ENCODE peak calls at places on chromosomes 16 and 17, in seven cellular contexts. X, N, U, Q, C, Z and V are unnamed samples.

GRCh38 chr16:72357860-72358259 is 185.9 kb upstream of the PMFBP1 start:
- DNase-seq in Q (no peak), X (no peak), C (no peak), N (no peak), Z (no peak), U (no peak), V (no peak)

GRCh38 chr17:41082565-41083136 is 1.3 kb upstream of the KRTAP4-7 start:
- DNase-seq in Q (no peak), N (no peak), U (no peak), Z (no peak), C (no peak), X (peak), V (no peak)

GRCh38 chr16:87956169-87956770 is 5.0 kb downstream of the BANP start:
- DNase-seq in Q (no peak), N (peak), C (no peak), Z (no peak), U (no peak), X (no peak), V (no peak)

GRCh38 chr16:65070831-65071230 is 51.0 kb downstream of the CDH11 start:
- DNase-seq in Q (no peak), U (no peak), X (peak), Z (peak), N (no peak), C (peak), V (peak)

GRCh38 chr16:3578610-3579551 is 1.7 kb upstream of the NLRC3 start:
- DNase-seq in N (peak), Z (no peak), U (no peak), Q (no peak), C (no peak), X (peak), V (no peak)

GRCh38 chr17:79789943-79790804 is 6.7 kb downstream of the CBX8 start:
- DNase-seq in Q (no peak), Z (peak), X (no peak), U (peak), C (no peak), N (peak), V (no peak)

GRCh38 chr16:75340715-75341500 is 89.5 kb upstream of the BCAR1 start:
- DNase-seq in Z (no peak), X (no peak), N (no peak), C (no peak), Q (no peak), U (no peak), V (no peak)

GRCh38 chr17:18184143-18185007 is 747 bp downstream of the ALKBH5 start:
- DNase-seq in Q (no peak), U (peak), X (no peak), N (peak), Z (peak), C (peak), V (peak)

GRCh38 chr17:72030067-72030899 is 90.5 kb upstream of the SOX9 start:
- DNase-seq in X (no peak), N (peak), C (no peak), Z (peak), Q (no peak), U (peak), V (peak)

GRCh38 chr17:31216053-31216751 is 80.8 kb downstream of the OMG start:
- DNase-seq in N (peak), Q (no peak), Z (no peak), U (no peak), C (peak), X (peak), V (no peak)

GRCh38 chr17:38658741-38659345 is 15.9 kb downstream of the EPOP start:
- DNase-seq in C (no peak), X (no peak), U (no peak), Q (no peak), Z (peak), N (no peak), V (peak)

GRCh38 chr16:85927326-85927725 is 28.4 kb downstream of the IRF8 start:
- DNase-seq in Z (no peak), N (no peak), X (no peak), Q (no peak), U (no peak), C (no peak), V (no peak)

GRCh38 chr17:39527220-39527813 is 66.0 kb downstream of the CDK12 start:
- DNase-seq in X (no peak), U (no peak), Q (no peak), Z (no peak), C (no peak), N (no peak), V (no peak)

GRCh38 chr16:53664724-53665345 is 38.8 kb downstream of the RPGRIP1L start:
- DNase-seq in N (peak), U (no peak), Q (no peak), C (no peak), X (no peak), Z (no peak), V (no peak)

GRCh38 chr16:67995423-67995822 is 3.9 kb downstream of the DPEP2 start:
- DNase-seq in X (no peak), Z (no peak), N (no peak), U (no peak), Q (no peak), C (no peak), V (no peak)

GRCh38 chr17:80316927-80317705 is 56.5 kb downstream of the RNF213 start:
- DNase-seq in C (peak), U (no peak), X (no peak), Q (no peak), N (no peak), Z (peak), V (peak)

GRCh38 chr17:79038545-79039135 is 14.7 kb downstream of the C1QTNF1 start:
- DNase-seq in Q (no peak), Z (no peak), N (peak), C (no peak), U (no peak), X (peak), V (no peak)

GRCh38 chr16:81551141-81551808 is 106.7 kb downstream of the CMIP start:
- DNase-seq in U (no peak), Z (no peak), Q (no peak), C (no peak), N (peak), X (no peak), V (no peak)

DNA sequence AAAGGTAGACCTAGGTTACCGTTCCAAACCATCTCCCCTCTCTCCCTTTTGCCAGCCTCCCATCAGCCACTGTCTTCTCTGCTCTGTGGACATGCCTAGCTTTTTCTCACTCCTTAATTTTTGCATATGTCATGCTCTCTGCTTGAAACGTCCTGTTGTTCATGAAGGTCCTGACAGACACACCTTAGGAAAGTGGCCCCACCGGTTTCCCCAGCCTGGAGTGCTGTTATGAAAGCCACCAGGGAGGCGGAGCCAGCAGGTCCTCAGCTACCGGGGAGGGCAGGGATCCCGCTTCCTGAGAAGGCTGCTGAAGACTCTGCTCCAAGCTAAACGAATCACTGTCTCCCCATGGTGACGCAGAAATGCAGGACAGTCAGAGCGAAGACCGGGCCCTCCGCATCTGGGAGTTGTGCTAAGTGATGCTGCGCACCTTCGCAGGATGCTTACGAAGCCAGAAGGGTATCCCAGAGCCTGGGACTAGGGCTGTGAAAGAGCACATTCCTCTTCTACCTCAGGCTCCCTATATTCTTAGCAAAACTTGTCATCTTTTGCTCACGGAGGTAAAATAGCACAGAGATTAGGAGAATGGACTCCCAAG is 2.3 kb upstream of the SLC16A11 start:
- DNase-seq in U (peak), Q (no peak), Z (no peak), C (no peak), N (no peak), X (peak), V (peak)
- TF ChIP-seq CTCF in U (no peak), Q (no peak), Z (no peak), C (no peak), N (no peak), X (peak), V (no peak)

GRCh38 chr17:66493283-66494019 is 191.0 kb downstream of the PRKCA start:
- DNase-seq in Q (no peak), C (no peak), N (no peak), X (no peak), U (no peak), Z (no peak), V (no peak)

GRCh38 chr17:66492080-66492479 is 189.7 kb downstream of the PRKCA start:
- DNase-seq in Z (no peak), U (no peak), N (no peak), Q (no peak), X (no peak), C (no peak), V (no peak)

GRCh38 chr17:66495035-66495434 is 192.6 kb downstream of the PRKCA start:
- DNase-seq in N (no peak), Z (no peak), C (no peak), X (no peak), Q (no peak), U (no peak), V (no peak)

GRCh38 chr17:66492500-66493123 is 190.2 kb downstream of the PRKCA start:
- DNase-seq in C (no peak), N (no peak), U (peak), Q (no peak), X (no peak), Z (no peak), V (no peak)

GRCh38 chr17:66494023-66494803 is 191.8 kb downstream of the PRKCA start:
- DNase-seq in U (no peak), C (no peak), Z (no peak), Q (no peak), X (peak), N (no peak), V (no peak)
- TF ChIP-seq CTCF in U (no peak), C (no peak), Z (no peak), Q (no peak), X (no peak), N (no peak), V (no peak)

GRCh38 chr16:15037745-15038144 is 18.1 kb downstream of the NTAN1 start:
- DNase-seq in U (no peak), N (no peak), Z (no peak), X (no peak), Q (no peak), C (no peak), V (no peak)

GRCh38 chr16:15043344-15043743 is 12.5 kb downstream of the NTAN1 start:
- DNase-seq in Q (no peak), Z (no peak), U (no peak), N (no peak), C (no peak), X (peak), V (no peak)

GRCh38 chr16:15044286-15044685 is 11.6 kb downstream of the NTAN1 start:
- DNase-seq in Q (no peak), X (no peak), U (no peak), N (no peak), C (no peak), Z (no peak), V (no peak)

GRCh38 chr16:15038689-15039088 is 17.2 kb downstream of the NTAN1 start:
- DNase-seq in Q (no peak), C (no peak), X (no peak), N (no peak), U (no peak), Z (no peak), V (no peak)

GRCh38 chr16:15041260-15042011 is 14.4 kb downstream of the NTAN1 start:
- DNase-seq in U (peak), N (no peak), C (peak), X (peak), Q (no peak), Z (peak), V (peak)
- TF ChIP-seq CTCF in U (no peak), N (no peak), C (peak), X (no peak), Q (no peak), Z (no peak), V (peak)

DNA sequence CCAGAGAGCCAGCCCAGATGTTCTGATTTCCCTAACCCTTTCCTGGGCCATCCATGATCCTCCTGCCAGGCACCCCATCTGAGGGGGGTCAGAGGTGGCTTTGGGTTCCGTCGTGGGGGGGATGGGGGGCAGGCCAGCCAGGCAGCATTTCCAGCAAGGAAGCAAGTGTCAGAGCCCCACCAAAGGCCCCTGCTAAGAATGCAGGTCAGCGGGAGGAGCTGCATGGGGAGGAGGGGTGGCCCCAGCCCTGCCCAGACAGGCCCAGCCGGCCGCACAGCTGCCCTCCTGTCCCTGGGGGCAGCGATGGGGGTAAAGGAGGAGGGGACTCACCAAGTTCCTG is 2.3 kb upstream of the SCRN2 start:
- DNase-seq in Q (no peak), U (no peak), C (no peak), N (no peak), X (no peak), Z (no peak), V (no peak)
- TF ChIP-seq CTCF in Q (no peak), U (no peak), C (no peak), N (no peak), X (peak), Z (no peak), V (no peak)

GRCh38 chr16:64051826-64052225 is 1070.0 kb downstream of the CDH11 start:
- DNase-seq in X (no peak), Q (no peak), N (no peak), C (no peak), U (peak), Z (no peak), V (no peak)
- TF ChIP-seq CTCF in X (peak), Q (no peak), N (no peak), C (no peak), U (peak), Z (no peak), V (no peak)

GRCh38 chr17:81695801-81696200 is 7.4 kb upstream of the MRPL12 start:
- DNase-seq in X (no peak), U (no peak), Q (no peak), C (no peak), Z (no peak), N (no peak), V (no peak)

GRCh38 chr17:81691608-81692007 is 7.8 kb downstream of the HGS start:
- DNase-seq in Q (no peak), U (no peak), Z (no peak), N (no peak), X (no peak), C (no peak), V (no peak)

GRCh38 chr17:81694810-81695209 is 8.4 kb upstream of the MRPL12 start:
- DNase-seq in C (no peak), N (no peak), Z (no peak), U (no peak), X (no peak), Q (no peak), V (no peak)

GRCh38 chr17:81691196-81691595 is 7.4 kb downstream of the HGS start:
- DNase-seq in Z (no peak), X (no peak), Q (no peak), U (no peak), N (no peak), C (no peak), V (no peak)

GRCh38 chr17:81693491-81694360 is 9.4 kb upstream of the MRPL12 start:
- DNase-seq in U (no peak), C (no peak), Q (no peak), Z (no peak), X (no peak), N (no peak), V (no peak)
- TF ChIP-seq CTCF in U (no peak), C (no peak), Q (no peak), Z (no peak), X (no peak), N (no peak), V (no peak)